ENCODE peak calls at places on chromosomes 7 and 10, in five cellular contexts. One of them, this sample, is unnamed.

GRCh38 chr10:856405-857157 is 74.9 kb downstream of the LARP4B start:
- DNase-seq in GM13977: no peak
- DNase-seq in NCI-H2171 treated with DMSO at 0.1 percent for 48 hours: no peak
- DNase-seq in GM03348: no peak
- DNase-seq in NCI-H1694 treated with DMSO at 0.1 percent for 48 hours: no peak
- DNase-seq in this sample: no peak

GRCh38 chr10:338176-339037 is 203.2 kb downstream of the ZMYND11 start:
- DNase-seq in GM13977: no peak
- DNase-seq in NCI-H2171 treated with DMSO at 0.1 percent for 48 hours: peak; percentile 38
- DNase-seq in GM03348: peak; percentile 59
- DNase-seq in NCI-H1694 treated with DMSO at 0.1 percent for 48 hours: peak; percentile 10
- DNase-seq in this sample: no peak

GRCh38 chr7:150413640-150414081 is 34.5 kb downstream of the ZNF775 start:
- DNase-seq in GM13977: no peak
- DNase-seq in NCI-H2171 treated with DMSO at 0.1 percent for 48 hours: no peak
- DNase-seq in GM03348: no peak
- DNase-seq in NCI-H1694 treated with DMSO at 0.1 percent for 48 hours: no peak
- DNase-seq in this sample: no peak

GRCh38 chr7:139396323-139396951 is 36.7 kb downstream of the LUC7L2 start:
- DNase-seq in GM13977: no peak
- DNase-seq in NCI-H2171 treated with DMSO at 0.1 percent for 48 hours: no peak
- DNase-seq in GM03348: no peak
- DNase-seq in NCI-H1694 treated with DMSO at 0.1 percent for 48 hours: no peak
- DNase-seq in this sample: peak; percentile 43

GRCh38 chr7:30717181-30717580 is 34.8 kb upstream of the INMT start:
- DNase-seq in GM13977: no peak
- DNase-seq in NCI-H2171 treated with DMSO at 0.1 percent for 48 hours: no peak
- DNase-seq in GM03348: no peak
- DNase-seq in NCI-H1694 treated with DMSO at 0.1 percent for 48 hours: no peak
- DNase-seq in this sample: peak; percentile 30

GRCh38 chr7:7770228-7770627 is 51.8 kb upstream of the RPA3 start:
- DNase-seq in GM13977: no peak
- DNase-seq in NCI-H2171 treated with DMSO at 0.1 percent for 48 hours: no peak
- DNase-seq in GM03348: no peak
- DNase-seq in NCI-H1694 treated with DMSO at 0.1 percent for 48 hours: no peak
- DNase-seq in this sample: no peak

GRCh38 chr7:45985902-45986301 is 64.8 kb upstream of the IGFBP3 start:
- DNase-seq in GM13977: no peak
- DNase-seq in NCI-H2171 treated with DMSO at 0.1 percent for 48 hours: no peak
- DNase-seq in GM03348: peak; percentile 78
- DNase-seq in NCI-H1694 treated with DMSO at 0.1 percent for 48 hours: no peak
- DNase-seq in this sample: peak; percentile 73

GRCh38 chr7:111330235-111330523 is 232.1 kb downstream of the IMMP2L start:
- DNase-seq in GM13977: no peak
- DNase-seq in NCI-H2171 treated with DMSO at 0.1 percent for 48 hours: no peak
- DNase-seq in GM03348: no peak
- DNase-seq in NCI-H1694 treated with DMSO at 0.1 percent for 48 hours: no peak
- DNase-seq in this sample: no peak

GRCh38 chr7:32357535-32358277 is 132.5 kb downstream of the LSM5 start:
- DNase-seq in GM13977: peak; percentile 40
- DNase-seq in NCI-H2171 treated with DMSO at 0.1 percent for 48 hours: peak; percentile 64
- DNase-seq in GM03348: no peak
- DNase-seq in NCI-H1694 treated with DMSO at 0.1 percent for 48 hours: peak; percentile 61
- DNase-seq in this sample: no peak

GRCh38 chr7:42099837-42100508 is 137.0 kb downstream of the GLI3 start:
- DNase-seq in GM13977: no peak
- DNase-seq in NCI-H2171 treated with DMSO at 0.1 percent for 48 hours: no peak
- DNase-seq in GM03348: no peak
- DNase-seq in NCI-H1694 treated with DMSO at 0.1 percent for 48 hours: no peak
- DNase-seq in this sample: no peak

GRCh38 chr7:29488977-29489376 is 74.7 kb upstream of the PRR15 start:
- DNase-seq in GM13977: no peak
- DNase-seq in NCI-H2171 treated with DMSO at 0.1 percent for 48 hours: no peak
- DNase-seq in GM03348: peak; percentile 78
- DNase-seq in NCI-H1694 treated with DMSO at 0.1 percent for 48 hours: no peak
- DNase-seq in this sample: peak; percentile 90

GRCh38 chr7:159064121-159064815 is 80.4 kb downstream of the VIPR2 start:
- DNase-seq in GM13977: no peak
- DNase-seq in NCI-H2171 treated with DMSO at 0.1 percent for 48 hours: no peak
- DNase-seq in GM03348: no peak
- DNase-seq in NCI-H1694 treated with DMSO at 0.1 percent for 48 hours: no peak
- DNase-seq in this sample: no peak

GRCh38 chr10:27614776-27615175 is 110.7 kb downstream of the RAB18 start:
- DNase-seq in GM13977: no peak
- DNase-seq in NCI-H2171 treated with DMSO at 0.1 percent for 48 hours: no peak
- DNase-seq in GM03348: no peak
- DNase-seq in NCI-H1694 treated with DMSO at 0.1 percent for 48 hours: no peak
- DNase-seq in this sample: no peak

GRCh38 chr10:52466464-52466863 is 152.4 kb downstream of the DKK1 start:
- DNase-seq in GM13977: no peak
- DNase-seq in NCI-H2171 treated with DMSO at 0.1 percent for 48 hours: no peak
- DNase-seq in GM03348: no peak
- DNase-seq in NCI-H1694 treated with DMSO at 0.1 percent for 48 hours: no peak
- DNase-seq in this sample: no peak

GRCh38 chr7:867406-868188 is 8.8 kb upstream of the GET4 start:
- DNase-seq in GM13977: no peak
- DNase-seq in NCI-H2171 treated with DMSO at 0.1 percent for 48 hours: no peak
- DNase-seq in GM03348: peak; percentile 82
- DNase-seq in NCI-H1694 treated with DMSO at 0.1 percent for 48 hours: no peak
- DNase-seq in this sample: peak; percentile 84

GRCh38 chr10:72243822-72244437 is 27.9 kb upstream of the ASCC1 start:
- DNase-seq in GM13977: no peak
- DNase-seq in NCI-H2171 treated with DMSO at 0.1 percent for 48 hours: peak; percentile 78
- DNase-seq in GM03348: peak; percentile 89
- DNase-seq in NCI-H1694 treated with DMSO at 0.1 percent for 48 hours: no peak
- DNase-seq in this sample: peak; percentile 90

GRCh38 chr7:4642468-4643203 is 39.5 kb upstream of the FOXK1 start:
- DNase-seq in GM13977: no peak
- DNase-seq in NCI-H2171 treated with DMSO at 0.1 percent for 48 hours: no peak
- DNase-seq in GM03348: no peak
- DNase-seq in NCI-H1694 treated with DMSO at 0.1 percent for 48 hours: no peak
- DNase-seq in this sample: no peak

GRCh38 chr7:49580000-49580399 is 193.4 kb upstream of the VWC2 start:
- DNase-seq in GM13977: no peak
- DNase-seq in NCI-H2171 treated with DMSO at 0.1 percent for 48 hours: no peak
- DNase-seq in GM03348: no peak
- DNase-seq in NCI-H1694 treated with DMSO at 0.1 percent for 48 hours: no peak
- DNase-seq in this sample: no peak

GRCh38 chr7:114439581-114439980 is 25.0 kb downstream of the FOXP2 start:
- DNase-seq in GM13977: no peak
- DNase-seq in NCI-H2171 treated with DMSO at 0.1 percent for 48 hours: peak; percentile 22
- DNase-seq in GM03348: no peak
- DNase-seq in NCI-H1694 treated with DMSO at 0.1 percent for 48 hours: no peak
- DNase-seq in this sample: no peak

GRCh38 chr10:112966191-112966855 is 16.3 kb downstream of the TCF7L2 start:
- DNase-seq in GM13977: no peak
- DNase-seq in NCI-H2171 treated with DMSO at 0.1 percent for 48 hours: no peak
- DNase-seq in GM03348: no peak
- DNase-seq in NCI-H1694 treated with DMSO at 0.1 percent for 48 hours: no peak
- DNase-seq in this sample: no peak

GRCh38 chr7:107889992-107890391 is 991 bp upstream of the DLD start:
- DNase-seq in GM13977: no peak
- DNase-seq in NCI-H2171 treated with DMSO at 0.1 percent for 48 hours: no peak
- DNase-seq in GM03348: no peak
- DNase-seq in NCI-H1694 treated with DMSO at 0.1 percent for 48 hours: no peak
- DNase-seq in this sample: no peak

GRCh38 chr7:99137418-99138180 is 6.3 kb downstream of the SMURF1 start:
- DNase-seq in GM13977: no peak
- DNase-seq in NCI-H2171 treated with DMSO at 0.1 percent for 48 hours: no peak
- DNase-seq in GM03348: peak; percentile 81
- DNase-seq in NCI-H1694 treated with DMSO at 0.1 percent for 48 hours: no peak
- DNase-seq in this sample: peak; percentile 74

GRCh38 chr7:326273-326672 is 36.3 kb downstream of the FOXL3 start:
- DNase-seq in GM13977: no peak
- DNase-seq in NCI-H2171 treated with DMSO at 0.1 percent for 48 hours: no peak
- DNase-seq in GM03348: no peak
- DNase-seq in NCI-H1694 treated with DMSO at 0.1 percent for 48 hours: no peak
- DNase-seq in this sample: no peak

GRCh38 chr7:150404785-150405583 is 25.9 kb downstream of the ZNF775 start:
- DNase-seq in GM13977: peak; percentile 93
- DNase-seq in NCI-H2171 treated with DMSO at 0.1 percent for 48 hours: peak; percentile 61
- DNase-seq in GM03348: peak; percentile 96
- DNase-seq in NCI-H1694 treated with DMSO at 0.1 percent for 48 hours: no peak
- DNase-seq in this sample: peak; percentile 83

GRCh38 chr7:49596701-49597491 is 176.5 kb upstream of the VWC2 start:
- DNase-seq in GM13977: no peak
- DNase-seq in NCI-H2171 treated with DMSO at 0.1 percent for 48 hours: no peak
- DNase-seq in GM03348: no peak
- DNase-seq in NCI-H1694 treated with DMSO at 0.1 percent for 48 hours: no peak
- DNase-seq in this sample: no peak

GRCh38 chr10:93403741-93404354 is 78.3 kb downstream of the MYOF start:
- DNase-seq in GM13977: no peak
- DNase-seq in NCI-H2171 treated with DMSO at 0.1 percent for 48 hours: peak; percentile 60
- DNase-seq in GM03348: no peak
- DNase-seq in NCI-H1694 treated with DMSO at 0.1 percent for 48 hours: no peak
- DNase-seq in this sample: no peak

GRCh38 chr10:73780966-73781365 is 882 bp upstream of the CHCHD1 start:
- DNase-seq in GM13977: no peak
- DNase-seq in NCI-H2171 treated with DMSO at 0.1 percent for 48 hours: no peak
- DNase-seq in GM03348: no peak
- DNase-seq in NCI-H1694 treated with DMSO at 0.1 percent for 48 hours: no peak
- DNase-seq in this sample: no peak

GRCh38 chr7:156659961-156660360 is 19.4 kb downstream of the RNF32 start:
- DNase-seq in GM13977: no peak
- DNase-seq in NCI-H2171 treated with DMSO at 0.1 percent for 48 hours: no peak
- DNase-seq in GM03348: no peak
- DNase-seq in NCI-H1694 treated with DMSO at 0.1 percent for 48 hours: no peak
- DNase-seq in this sample: no peak

GRCh38 chr7:1523838-1524237 is 6.7 kb upstream of the MAFK start:
- DNase-seq in GM13977: no peak
- DNase-seq in NCI-H2171 treated with DMSO at 0.1 percent for 48 hours: no peak
- DNase-seq in GM03348: no peak
- DNase-seq in NCI-H1694 treated with DMSO at 0.1 percent for 48 hours: no peak
- DNase-seq in this sample: no peak

GRCh38 chr7:84123903-84124573 is 70.6 kb downstream of the SEMA3A start:
- DNase-seq in GM13977: no peak
- DNase-seq in NCI-H2171 treated with DMSO at 0.1 percent for 48 hours: no peak
- DNase-seq in GM03348: peak; percentile 17
- DNase-seq in NCI-H1694 treated with DMSO at 0.1 percent for 48 hours: no peak
- DNase-seq in this sample: peak; percentile 40

GRCh38 chr7:3805151-3805550 is 504.1 kb downstream of the SDK1 start:
- DNase-seq in GM13977: no peak
- DNase-seq in NCI-H2171 treated with DMSO at 0.1 percent for 48 hours: no peak
- DNase-seq in GM03348: no peak
- DNase-seq in NCI-H1694 treated with DMSO at 0.1 percent for 48 hours: no peak
- DNase-seq in this sample: no peak